ENCODE peak calls at places on chromosomes 12 and 14, in eight cellular contexts. E is tibial artery, H is EL, L is left colon, U is dermis microvascular lymphatic vessel endothelial cell, A is NCI-H146, V is hepatic stellate cell, W is DMS 273 treated with DMSO at 0.1 percent for 48 hours. G is an unnamed sample.

GRCh38 chr12:122868471-122869177 is 27.3 kb downstream of the VPS37B start:
- DNase-seq in A (no peak), E (peak), H (no peak), L (no peak), V (no peak), W (no peak), U (no peak), G (no peak)

GRCh38 chr12:109134186-109134917 is 18.0 kb downstream of the ACACB start:
- DNase-seq in V (peak), L (no peak), H (peak), W (no peak), E (peak), A (no peak), U (no peak), G (no peak)

GRCh38 chr14:20802341-20803084 is at the start of gene RNASE1:
- DNase-seq in U (no peak), L (peak), H (no peak), A (no peak), V (no peak), W (no peak), E (peak), G (no peak)

GRCh38 chr14:34711169-34711568 is 3.2 kb downstream of the CFL2 start:
- DNase-seq in W (peak), L (no peak), E (no peak), V (peak), U (no peak), H (peak), A (no peak), G (no peak)

GRCh38 chr12:77888611-77889010 is 57.9 kb downstream of the NAV3 start:
- DNase-seq in H (peak), A (no peak), W (no peak), U (peak), L (no peak), E (no peak), V (peak), G (no peak)

GRCh38 chr12:69851976-69852375 is 26.9 kb downstream of the MYRFL start:
- DNase-seq in E (no peak), V (no peak), L (no peak), U (no peak), A (no peak), H (peak), W (no peak), G (no peak)

GRCh38 chr14:51323492-51323891 is 83.4 kb downstream of the TMX1 start:
- DNase-seq in L (no peak), E (no peak), W (no peak), V (no peak), H (no peak), U (no peak), A (no peak), G (no peak)

GRCh38 chr12:64392221-64392620 is 1.7 kb upstream of the C12orf56 start:
- DNase-seq in E (no peak), L (no peak), V (peak), A (no peak), W (no peak), H (peak), U (no peak), G (no peak)

GRCh38 chr14:104750658-104751057 is 2.3 kb upstream of the SIVA1 start:
- DNase-seq in E (no peak), L (no peak), A (no peak), H (no peak), W (no peak), U (no peak), V (no peak), G (no peak)

GRCh38 chr14:67602071-67602470 is 2.0 kb upstream of the PIGH start:
- DNase-seq in L (no peak), H (no peak), A (no peak), E (no peak), U (no peak), V (no peak), W (no peak), G (no peak)

GRCh38 chr12:108701779-108702435 is 29.4 kb downstream of the CORO1C start:
- DNase-seq in L (no peak), E (no peak), A (no peak), U (no peak), V (no peak), H (no peak), W (no peak), G (no peak)

G was measured in CD4-positive, alpha-beta T cell.